ENCODE peak calls at places on chromosomes 13 and 19, in seven cellular contexts. W is upper lobe of right lung, U is Peyer's patch, K is keratinocyte, Q is lower lobe of right lung, Z is stomach, G is psoas muscle. V is an unnamed sample.

GRCh38 chr13:97298816-97299215 is 76.7 kb downstream of the MBNL2 start:
- DNase-seq in K (no peak), G (no peak), Z (no peak), Q (no peak), U (no peak), W (no peak), V (no peak)

GRCh38 chr13:48626077-48626449 is 27.7 kb upstream of the CYSLTR2 start:
- DNase-seq in K (no peak), W (no peak), Z (no peak), Q (no peak), U (no peak), G (no peak), V (peak; percentile 73)

GRCh38 chr19:57056972-57057371 is 62.8 kb upstream of the USP29 start:
- DNase-seq in W (no peak), G (peak; percentile 52), K (no peak), Z (peak; percentile 51), U (no peak), Q (no peak), V (no peak)

GRCh38 chr13:80562423-80562822 is 221.5 kb upstream of the SPRY2 start:
- DNase-seq in Q (no peak), W (no peak), G (no peak), K (no peak), Z (no peak), U (no peak), V (no peak)

GRCh38 chr19:13574933-13575332 is 68.7 kb upstream of the CACNA1A start:
- DNase-seq in K (no peak), U (no peak), W (no peak), Z (no peak), G (no peak), Q (no peak), V (no peak)

GRCh38 chr13:55230570-55230908 is 1910.2 kb upstream of the PRR20A start:
- DNase-seq in K (no peak), U (no peak), W (no peak), G (no peak), Z (no peak), Q (no peak), V (no peak)

GRCh38 chr13:50783940-50784339 is 59.6 kb downstream of the DLEU7 start:
- DNase-seq in W (no peak), U (no peak), Q (no peak), Z (no peak), G (no peak), K (no peak), V (no peak)

GRCh38 chr13:31927219-31927653 is 104.3 kb upstream of the FRY start:
- DNase-seq in G (no peak), K (no peak), W (no peak), Q (no peak), Z (peak; percentile 40), U (no peak), V (no peak)

GRCh38 chr19:8630796-8631424 is 477 bp downstream of the NFILZ start:
- DNase-seq in Z (no peak), U (no peak), G (no peak), K (no peak), Q (no peak), W (no peak), V (no peak)

GRCh38 chr19:56176881-56177280 is 1.1 kb downstream of the GALP start:
- DNase-seq in U (no peak), G (no peak), K (no peak), Z (no peak), Q (no peak), W (no peak), V (no peak)

GRCh38 chr13:106492576-106493323 is 42.7 kb downstream of the EFNB2 start:
- DNase-seq in G (no peak), U (no peak), K (no peak), W (no peak), Z (no peak), Q (no peak), V (no peak)

GRCh38 chr19:17243854-17244617 is 1.7 kb downstream of the NR2F6 start:
- DNase-seq in Q (peak; percentile 73), W (peak; percentile 80), K (no peak), Z (peak; percentile 60), U (peak; percentile 78), G (peak; percentile 86), V (no peak)

GRCh38 chr13:29771247-29771646 is 79.2 kb downstream of the UBL3 start:
- DNase-seq in Q (no peak), U (no peak), K (no peak), Z (no peak), G (no peak), W (no peak), V (no peak)

GRCh38 chr13:100608906-100609305 is 20.3 kb upstream of the GGACT start:
- DNase-seq in Z (no peak), W (no peak), K (no peak), G (no peak), Q (no peak), U (peak; percentile 53), V (no peak)

GRCh38 chr19:14661372-14661924 is 13.2 kb downstream of the ADGRE3 start:
- DNase-seq in Q (no peak), K (no peak), G (no peak), Z (no peak), U (no peak), W (no peak), V (no peak)

GRCh38 chr13:51714663-51715168 is 89.2 kb downstream of the DHRS12 start:
- DNase-seq in K (peak; percentile 83), Q (no peak), U (no peak), Z (no peak), W (no peak), G (no peak), V (no peak)

GRCh38 chr13:71867101-71867814 is at the start of gene DACH1:
- DNase-seq in K (no peak), Q (peak; percentile 49), Z (peak; percentile 28), W (peak; percentile 62), G (peak; percentile 69), U (peak; percentile 79), V (peak; percentile 41)

GRCh38 chr19:19464339-19465098 is 50.8 kb downstream of the TSSK6 start:
- DNase-seq in G (peak; percentile 34), K (no peak), Q (peak; percentile 32), W (no peak), U (no peak), Z (peak; percentile 42), V (peak; percentile 55)

GRCh38 chr13:30792257-30793000 is 57.1 kb downstream of the ALOX5AP start:
- DNase-seq in Q (peak; percentile 68), W (peak; percentile 75), G (peak; percentile 88), U (peak; percentile 66), Z (peak; percentile 71), K (peak; percentile 56), V (peak; percentile 84)

GRCh38 chr13:110644892-110645521 is 29.7 kb downstream of the NAXD start:
- DNase-seq in Q (peak; percentile 81), W (peak; percentile 84), G (peak; percentile 83), U (peak; percentile 75), Z (peak; percentile 77), K (no peak), V (peak; percentile 34)

GRCh38 chr19:30362156-30362754 is 9.9 kb upstream of the ZNF536 start:
- DNase-seq in G (no peak), U (no peak), W (no peak), K (no peak), Z (peak; percentile 10), Q (no peak), V (no peak)
- H3K4me3 ChIP-seq in G (no peak overlapping the region), U (no peak overlapping the region), W (no peak overlapping the region), K (no peak overlapping the region), Z (no peak overlapping the region), Q (no peak overlapping the region), V (no peak overlapping the region)

DNA sequence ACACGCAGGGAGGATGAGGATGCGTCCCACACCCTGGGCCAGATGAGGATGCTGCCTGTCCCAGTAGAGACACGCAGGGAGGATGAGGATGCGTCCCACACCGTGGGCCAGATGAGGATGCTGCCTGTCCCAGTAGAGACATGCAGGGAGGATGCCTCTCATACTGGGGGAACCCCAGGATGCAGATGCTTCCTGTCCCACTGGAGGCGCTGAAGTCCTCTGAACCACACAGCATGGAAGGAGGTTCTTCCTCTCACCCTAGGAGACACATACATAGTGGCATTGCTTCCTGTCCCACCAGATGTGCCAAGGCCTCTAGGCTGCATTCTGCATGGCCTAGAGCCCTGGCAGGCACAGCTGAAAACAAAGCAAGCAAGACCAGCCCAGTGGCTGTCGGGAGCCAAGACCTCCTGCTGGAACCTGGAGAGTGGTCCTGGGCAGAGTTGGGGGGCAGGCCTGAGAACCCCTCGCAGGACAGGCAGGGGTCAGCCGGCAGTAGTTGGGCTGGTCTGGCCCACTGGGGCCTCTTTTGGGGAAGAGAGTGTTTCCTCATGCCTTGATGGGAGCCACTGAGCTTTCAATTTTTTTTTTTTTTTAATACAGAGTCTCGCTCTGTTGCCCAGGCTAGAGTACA is 4.3 kb downstream of the HPN start:
- DNase-seq in G (no peak), U (no peak), Q (no peak), W (no peak), K (no peak), Z (no peak), V (no peak)
- TF ChIP-seq CTCF in G (peak; percentile 18), U (peak; percentile 13), Q (peak; percentile 29), W (peak; percentile 42), K (peak; percentile 58), Z (no peak), V (peak; percentile 1)

GRCh38 chr13:27979765-27980279 is 8.7 kb downstream of the URAD start:
- DNase-seq in Q (no peak), U (no peak), Z (no peak), G (no peak), W (peak; percentile 35), K (no peak), V (no peak)

GRCh38 chr13:27976362-27977177 is 7.5 kb upstream of the CDX2 start:
- DNase-seq in Q (no peak), U (peak; percentile 60), G (no peak), Z (peak; percentile 15), W (peak; percentile 9), K (no peak), V (no peak)

GRCh38 chr13:27979001-27979643 is 9.4 kb downstream of the URAD start:
- DNase-seq in Z (no peak), W (peak; percentile 16), U (no peak), G (no peak), Q (no peak), K (no peak), V (no peak)

GRCh38 chr13:27977476-27978300 is 8.6 kb upstream of the CDX2 start:
- DNase-seq in Q (no peak), K (no peak), W (peak; percentile 51), Z (no peak), U (peak; percentile 63), G (no peak), V (no peak)

DNA sequence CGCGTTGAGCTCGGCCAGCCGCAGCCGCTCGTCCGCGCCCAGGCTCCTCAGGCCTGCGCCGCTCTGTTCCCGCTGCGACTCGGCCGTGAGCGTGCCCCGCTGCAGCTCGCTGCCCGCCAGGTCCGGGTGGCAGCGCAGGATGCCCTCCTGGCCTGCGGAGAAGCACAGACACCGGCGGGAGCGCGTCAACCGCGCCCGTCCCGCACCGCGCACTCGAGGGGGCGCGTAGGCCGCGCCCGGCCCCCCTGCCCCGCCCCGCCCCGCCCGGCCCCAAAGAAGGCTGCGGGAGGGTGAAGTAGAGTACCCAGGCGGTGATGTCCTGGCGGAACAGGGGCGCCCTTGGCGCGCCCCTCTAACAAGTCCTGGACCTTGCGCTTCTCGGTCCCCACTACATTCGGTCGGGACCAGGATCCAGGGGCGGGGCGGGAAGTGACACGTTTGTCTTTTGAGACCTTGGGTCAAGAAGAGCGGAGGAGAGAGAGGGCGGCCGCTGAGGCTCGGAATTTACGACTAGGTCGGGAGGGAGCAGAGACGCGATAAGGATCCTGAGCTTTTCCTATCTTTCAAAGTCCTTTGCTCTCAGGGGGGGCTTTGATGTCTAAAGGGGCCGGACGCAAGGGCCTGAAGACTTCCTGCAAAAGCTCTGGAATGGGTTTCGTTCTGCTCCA is 9.3 kb upstream of the CDX2 start:
- DNase-seq in W (peak; percentile 58), U (peak; percentile 89), Z (no peak), G (no peak), Q (no peak), K (no peak), V (no peak)
- H3K36me3 ChIP-seq in W (no peaks in the 10 kb centered on the region), U (no peaks in the 10 kb centered on the region), Z (no peaks in the 10 kb centered on the region), G (no peaks in the 10 kb centered on the region), Q (no peaks in the 10 kb centered on the region), K (no peaks in the 10 kb centered on the region), V (no peaks in the 10 kb centered on the region)

GRCh38 chr13:26658972-26659371 is 101.5 kb downstream of the WASF3 start:
- DNase-seq in G (no peak), Z (no peak), U (no peak), K (no peak), Q (no peak), W (no peak), V (no peak)
- H3K4me3 ChIP-seq in G (no peak overlapping the region), Z (no peak overlapping the region), U (no peak overlapping the region), K (no peak overlapping the region), Q (no peak overlapping the region), W (no peak overlapping the region), V (no peak overlapping the region)